ENCODE peak calls at places on chromosomes 1 and 21, in eight cellular contexts. E is GM04503; Q is cardiac fibroblast; U is retina; Z is NCI-H524; V is stimulated activated naive B cell treated with anti-CD40 and anti-IgM and Interleukin-4, amounts not matched to agents 10 μg/mL and 1 μg/mL and 100 μg/mL, for 72 hours; P is skeletal muscle cell; S is HFF-Myc. N is an unnamed sample.

GRCh38 chr1:55718758-55719671 is 503.9 kb upstream of the USP24 start:
- DNase-seq in E (peak; percentile 100), Q (peak; percentile 100), U (no peak), Z (no peak), V (no peak), P (peak; percentile 100), S (peak; percentile 96), N (peak; percentile 52)

GRCh38 chr1:181743878-181744312 is 260.6 kb downstream of the CACNA1E start:
- DNase-seq in E (no peak), Q (no peak), U (no peak), Z (peak; percentile 18), V (no peak), P (no peak), S (no peak), N (peak; percentile 62)

GRCh38 chr1:85584264-85584781 is 3.8 kb downstream of the CCN1 start:
- DNase-seq in E (peak; percentile 94), Q (peak; percentile 97), U (no peak), Z (no peak), V (no peak), P (peak; percentile 82), S (no peak), N (peak; percentile 50)

GRCh38 chr21:35925497-35925896 is 134.8 kb downstream of the SETD4 start:
- DNase-seq in E (no peak), Q (peak; percentile 37), U (peak; percentile 43), Z (no peak), V (no peak), P (no peak), S (no peak), N (peak; percentile 79)

GRCh38 chr1:53197301-53198205 is 929 bp downstream of the CPT2 start:
- DNase-seq in E (no peak), Q (no peak), U (no peak), Z (no peak), V (no peak), P (no peak), S (no peak), N (peak; percentile 46)

GRCh38 chr1:107829083-107829771 is 135.8 kb downstream of the VAV3 start:
- DNase-seq in E (no peak), Q (peak; percentile 15), U (no peak), Z (peak; percentile 54), V (no peak), P (no peak), S (no peak), N (no peak)

GRCh38 chr1:53110370-53111072 is 31.9 kb downstream of the SLC1A7 start:
- DNase-seq in E (no peak), Q (peak; percentile 54), U (no peak), Z (no peak), V (no peak), P (no peak), S (peak; percentile 55), N (peak; percentile 76)

GRCh38 chr1:1924378-1924777 is 5.3 kb upstream of the TMEM52 start:
- DNase-seq in E (no peak), Q (no peak), U (no peak), Z (no peak), V (no peak), P (no peak), S (no peak), N (peak; percentile 55)

GRCh38 chr1:226872455-226872854 is 2.0 kb downstream of the PSEN2 start:
- DNase-seq in E (no peak), Q (peak; percentile 44), U (no peak), Z (no peak), V (no peak), P (peak; percentile 41), S (no peak), N (no peak)

GRCh38 chr1:171909711-171910110 is 68.4 kb downstream of the DNM3 start:
- DNase-seq in E (no peak), Q (no peak), U (peak; percentile 19), Z (no peak), V (no peak), P (no peak), S (no peak), N (no peak)

GRCh38 chr1:17998889-17999288 is 108.7 kb upstream of the IGSF21 start:
- DNase-seq in E (no peak), Q (peak; percentile 2), U (no peak), Z (peak; percentile 11), V (no peak), P (no peak), S (no peak), N (no peak)

GRCh38 chr1:103211073-103211472 is 102.8 kb upstream of the COL11A1 start:
- DNase-seq in E (no peak), Q (peak; percentile 39), U (no peak), Z (no peak), V (no peak), P (no peak), S (no peak), N (no peak)

GRCh38 chr1:66271216-66271903 is 262.6 kb upstream of the SGIP1 start:
- DNase-seq in E (peak; percentile 99), Q (peak; percentile 99), U (peak; percentile 77), Z (no peak), V (peak; percentile 54), P (peak; percentile 98), S (peak; percentile 97), N (peak; percentile 90)

GRCh38 chr1:172537827-172538391 is 5.0 kb downstream of the SUCO start:
- DNase-seq in E (no peak), Q (no peak), U (no peak), Z (no peak), V (no peak), P (no peak), S (peak; percentile 16), N (no peak)

GRCh38 chr1:170415734-170416372 is 116.1 kb upstream of the GORAB start:
- DNase-seq in E (no peak), Q (peak; percentile 54), U (no peak), Z (no peak), V (no peak), P (no peak), S (peak; percentile 31), N (peak; percentile 28)

GRCh38 chr21:43818685-43819084 is 29.3 kb downstream of the RRP1 start:
- DNase-seq in E (no peak), Q (no peak), U (no peak), Z (no peak), V (no peak), P (no peak), S (no peak), N (no peak)

GRCh38 chr1:211519602-211520001 is 27.6 kb upstream of the RD3 start:
- DNase-seq in E (no peak), Q (no peak), U (no peak), Z (no peak), V (no peak), P (no peak), S (no peak), N (no peak)

GRCh38 chr1:89335486-89335885 is 28.4 kb upstream of the GBP6 start:
- DNase-seq in E (no peak), Q (no peak), U (no peak), Z (no peak), V (no peak), P (no peak), S (no peak), N (no peak)

GRCh38 chr1:63593303-63593886 is at the start of gene PGM1:
- DNase-seq in E (no peak), Q (peak; percentile 78), U (peak; percentile 94), Z (peak; percentile 71), V (peak; percentile 70), P (peak; percentile 67), S (no peak), N (peak; percentile 93)

GRCh38 chr1:30378991-30379581 is 344.3 kb downstream of the MATN1 start:
- DNase-seq in E (peak; percentile 57), Q (peak; percentile 43), U (peak; percentile 76), Z (peak; percentile 90), V (peak; percentile 12), P (peak; percentile 59), S (peak; percentile 82), N (peak; percentile 86)

GRCh38 chr1:192538407-192539311 is 36.9 kb upstream of the RGS1 start:
- DNase-seq in E (no peak), Q (no peak), U (peak; percentile 5), Z (peak; percentile 1), V (no peak), P (no peak), S (no peak), N (peak; percentile 38)

GRCh38 chr1:245026252-245026651 is 128.5 kb upstream of the KIF26B start:
- DNase-seq in E (no peak), Q (no peak), U (no peak), Z (no peak), V (no peak), P (no peak), S (no peak), N (no peak)

GRCh38 chr1:150981805-150982712 is at the start of gene ANXA9:
- DNase-seq in E (no peak), Q (no peak), U (no peak), Z (no peak), V (no peak), P (no peak), S (no peak), N (peak; percentile 65)

GRCh38 chr1:180290265-180291001 is 60.4 kb downstream of the LHX4 start:
- DNase-seq in E (no peak), Q (no peak), U (no peak), Z (no peak), V (no peak), P (no peak), S (no peak), N (no peak)

N was measured in left kidney.